ENCODE peak calls at places on chromosome 17, in six cellular contexts. One of them, this sample, is unnamed.

GRCh38 chr17:4463818-4464501 is 30.2 kb downstream of the SPNS3 start:
- DNase-seq in Ammon's horn: peak
- DNase-seq in memory B cell: no peak
- DNase-seq in GM12865: no peak
- DNase-seq in hippocampal formation: no peak
- DNase-seq in astrocyte of the cerebellum: peak
- DNase-seq in this sample: no peak

GRCh38 chr17:33438136-33438535 is 145.0 kb upstream of the ASIC2 start:
- DNase-seq in Ammon's horn: no peak
- DNase-seq in memory B cell: no peak
- DNase-seq in GM12865: no peak
- DNase-seq in hippocampal formation: no peak
- DNase-seq in astrocyte of the cerebellum: no peak
- DNase-seq in this sample: no peak

GRCh38 chr17:81083125-81083765 is 48.3 kb downstream of the BAIAP2 start:
- DNase-seq in Ammon's horn: no peak
- DNase-seq in memory B cell: no peak
- DNase-seq in GM12865: no peak
- DNase-seq in hippocampal formation: no peak
- DNase-seq in astrocyte of the cerebellum: no peak
- DNase-seq in this sample: no peak

GRCh38 chr17:50684612-50685333 is 22.9 kb downstream of the ANKRD40 start:
- DNase-seq in Ammon's horn: no peak
- DNase-seq in memory B cell: no peak
- DNase-seq in GM12865: no peak
- DNase-seq in hippocampal formation: no peak
- DNase-seq in astrocyte of the cerebellum: no peak
- DNase-seq in this sample: no peak

GRCh38 chr17:19346351-19347255 is 15.9 kb downstream of the B9D1 start:
- DNase-seq in Ammon's horn: peak
- DNase-seq in memory B cell: no peak
- DNase-seq in GM12865: no peak
- DNase-seq in hippocampal formation: no peak
- DNase-seq in astrocyte of the cerebellum: peak
- DNase-seq in this sample: no peak

GRCh38 chr17:13513039-13513405 is 88.7 kb downstream of the HS3ST3A1 start:
- DNase-seq in Ammon's horn: no peak
- DNase-seq in memory B cell: no peak
- DNase-seq in GM12865: no peak
- DNase-seq in hippocampal formation: no peak
- DNase-seq in astrocyte of the cerebellum: no peak
- DNase-seq in this sample: no peak

GRCh38 chr17:21252289-21252874 is 828 bp downstream of the NATD1 start:
- DNase-seq in Ammon's horn: no peak
- DNase-seq in memory B cell: no peak
- DNase-seq in GM12865: no peak
- DNase-seq in hippocampal formation: no peak
- DNase-seq in astrocyte of the cerebellum: no peak
- DNase-seq in this sample: no peak

GRCh38 chr17:42050360-42051012 is at the start of gene C17orf113:
- DNase-seq in Ammon's horn: peak
- DNase-seq in memory B cell: no peak
- DNase-seq in GM12865: peak
- DNase-seq in hippocampal formation: peak
- DNase-seq in astrocyte of the cerebellum: no peak
- DNase-seq in this sample: peak

GRCh38 chr17:17681744-17682292 is 560 bp downstream of the RAI1 start:
- DNase-seq in Ammon's horn: no peak
- DNase-seq in memory B cell: peak
- DNase-seq in GM12865: peak
- DNase-seq in hippocampal formation: no peak
- DNase-seq in astrocyte of the cerebellum: no peak
- DNase-seq in this sample: peak

GRCh38 chr17:82960419-82961271 is 118.8 kb upstream of the METRNL start:
- DNase-seq in Ammon's horn: no peak
- DNase-seq in memory B cell: no peak
- DNase-seq in GM12865: no peak
- DNase-seq in hippocampal formation: no peak
- DNase-seq in astrocyte of the cerebellum: no peak
- DNase-seq in this sample: no peak

GRCh38 chr17:50048146-50048720 is 7.7 kb upstream of the ITGA3 start:
- DNase-seq in Ammon's horn: no peak
- DNase-seq in memory B cell: no peak
- DNase-seq in GM12865: no peak
- DNase-seq in hippocampal formation: no peak
- DNase-seq in astrocyte of the cerebellum: no peak
- DNase-seq in this sample: no peak

GRCh38 chr17:49882434-49882833 is 34.6 kb upstream of the TAC4 start:
- DNase-seq in Ammon's horn: no peak
- DNase-seq in memory B cell: no peak
- DNase-seq in GM12865: no peak
- DNase-seq in hippocampal formation: no peak
- DNase-seq in astrocyte of the cerebellum: no peak
- DNase-seq in this sample: no peak

This sample was measured in stimulated activated naive CD4-positive, alpha-beta T cell.